ENCODE peak calls at places on chromosome 9, in four cellular contexts. D is MG63, V is T-helper 17 cell, X is T-helper 2 cell. F is an unnamed sample.

GRCh38 chr9:120893917-120894316 is 16.9 kb upstream of the PHF19 start:
- DNase-seq in V (no peak), D (no peak), X (no peak), F (no peak)

GRCh38 chr9:100505564-100506159 is 32.7 kb downstream of the TMEFF1 start:
- DNase-seq in V (peak), X (peak), D (peak), F (peak)

GRCh38 chr9:113678874-113679273 is 197.2 kb upstream of the ZNF618 start:
- DNase-seq in X (no peak), D (no peak), V (no peak), F (no peak)

GRCh38 chr9:10127867-10128266 is 484.9 kb downstream of the PTPRD start:
- DNase-seq in V (no peak), X (no peak), D (peak), F (no peak)

GRCh38 chr9:95736370-95736769 is 139.1 kb upstream of the ERCC6L2 start:
- DNase-seq in D (no peak), V (no peak), X (peak), F (no peak)

GRCh38 chr9:83167126-83167525 is 104.2 kb upstream of the RASEF start:
- DNase-seq in X (no peak), V (no peak), D (no peak), F (no peak)

GRCh38 chr9:72577212-72577753 is 55.9 kb downstream of the TMC1 start:
- DNase-seq in X (no peak), V (no peak), D (peak), F (no peak)

GRCh38 chr9:97510797-97511761 is 9.6 kb downstream of the TMOD1 start:
- DNase-seq in D (peak), V (no peak), X (peak), F (no peak)

GRCh38 chr9:35348109-35348508 is 141.8 kb upstream of the RUSC2 start:
- DNase-seq in V (no peak), D (no peak), X (no peak), F (no peak)

F was measured in effector CD8-positive, alpha-beta T cell.